ENCODE peak calls at places on chromosomes 16 and 17, in four cellular contexts. D, W, K and M are unnamed samples.

GRCh38 chr16:66386629-66387622 is 20.4 kb downstream of the CDH5 start:
- DNase-seq in K (no peak), W (no peak), D (no peak), M (no peak)

GRCh38 chr16:81758376-81758775 is 20.7 kb upstream of the PLCG2 start:
- DNase-seq in K (no peak), D (no peak), W (no peak), M (no peak)

GRCh38 chr16:77310877-77311276 is 111.7 kb downstream of the SYCE1L start:
- DNase-seq in K (no peak), W (no peak), D (no peak), M (no peak)

GRCh38 chr16:57871457-57871856 is 69.2 kb upstream of the KIFC3 start:
- DNase-seq in K (no peak), W (no peak), D (no peak), M (no peak)

GRCh38 chr17:76997981-76998531 is 129.9 kb downstream of the MGAT5B start:
- DNase-seq in K (no peak), D (no peak), W (no peak), M (no peak)

GRCh38 chr17:39281806-39282205 is 56.1 kb upstream of the STAC2 start:
- DNase-seq in K (no peak), W (no peak), D (no peak), M (no peak)

GRCh38 chr16:27408602-27409031 is 6.6 kb downstream of the IL21R start:
- DNase-seq in W (no peak), K (no peak), D (no peak), M (no peak)

GRCh38 chr16:56197227-56197992 is 6.1 kb downstream of the GNAO1 start:
- DNase-seq in K (no peak), W (no peak), D (no peak), M (no peak)